ENCODE peak calls at places on chromosomes 3 and 15, in seven cellular contexts. N is GM20000, Y is upper lobe of right lung, C is WTC11, V is IMR-90, O is lower leg skin, T is SK-N-SH. Z is an unnamed sample.

GRCh38 chr3:49300595-49300994 is 23.6 kb upstream of the C3orf62 start:
- DNase-seq in C (no peak), N (no peak), T (no peak), Y (no peak), V (no peak), O (no peak), Z (no peak)

GRCh38 chr15:77821188-77821958 is 188.7 kb upstream of the LINGO1 start:
- DNase-seq in Y (no peak), N (peak; percentile 77), C (peak; percentile 82), T (peak; percentile 88), V (peak; percentile 47), O (no peak), Z (no peak)

GRCh38 chr3:111616417-111617105 is 21.4 kb upstream of the ZBED2 start:
- DNase-seq in N (peak; percentile 8), C (no peak), V (peak; percentile 18), T (no peak), Y (no peak), O (no peak), Z (no peak)

GRCh38 chr3:126313580-126314304 is 43.5 kb downstream of the KLF15 start:
- DNase-seq in Y (peak; percentile 48), T (no peak), C (no peak), O (no peak), V (peak; percentile 17), N (no peak), Z (no peak)

GRCh38 chr15:31267161-31268107 is 59.2 kb upstream of the KLF13 start:
- DNase-seq in O (peak; percentile 13), Y (peak; percentile 59), T (no peak), C (peak; percentile 3), N (no peak), V (no peak), Z (peak; percentile 73)

GRCh38 chr15:38885001-38885400 is 320.4 kb upstream of the RASGRP1 start:
- DNase-seq in O (no peak), V (peak; percentile 48), Y (no peak), T (no peak), C (no peak), N (no peak), Z (no peak)

GRCh38 chr3:194046995-194047681 is 88.8 kb upstream of the HES1 start:
- DNase-seq in N (no peak), O (peak; percentile 61), V (no peak), C (no peak), T (peak; percentile 38), Y (peak; percentile 83), Z (no peak)

GRCh38 chr3:177427096-177427495 is 229.8 kb upstream of the TBL1XR1 start:
- DNase-seq in V (no peak), Y (no peak), N (peak; percentile 72), C (no peak), O (no peak), T (no peak), Z (no peak)

GRCh38 chr15:43239732-43240491 is 19.1 kb upstream of the EPB42 start:
- DNase-seq in N (peak; percentile 55), V (no peak), Y (no peak), C (no peak), T (no peak), O (no peak), Z (no peak)

GRCh38 chr3:127170794-127171193 is 22.1 kb upstream of the PRR23E start:
- DNase-seq in V (peak; percentile 64), T (peak; percentile 80), N (no peak), C (no peak), Y (peak; percentile 62), O (no peak), Z (no peak)

GRCh38 chr15:77296773-77297337 is 123.0 kb downstream of the PEAK1 start:
- DNase-seq in C (no peak), V (no peak), T (no peak), N (no peak), Y (no peak), O (no peak), Z (no peak)

GRCh38 chr3:25573386-25574171 is 91.1 kb downstream of the TOP2B start:
- DNase-seq in V (peak; percentile 65), C (no peak), Y (no peak), N (no peak), O (no peak), T (peak; percentile 79), Z (no peak)

GRCh38 chr3:10338591-10339369 is 17.9 kb upstream of the SEC13 start:
- DNase-seq in N (no peak), O (no peak), C (no peak), V (no peak), Y (no peak), T (no peak), Z (no peak)

GRCh38 chr3:133600682-133601081 is 27.2 kb downstream of the CDV3 start:
- DNase-seq in O (no peak), Y (no peak), N (no peak), C (no peak), V (no peak), T (no peak), Z (no peak)

GRCh38 chr3:12158387-12159226 is at the start of gene TIMP4:
- DNase-seq in Y (no peak), T (no peak), C (peak; percentile 49), N (no peak), O (no peak), V (peak; percentile 28), Z (peak; percentile 85)

GRCh38 chr3:36505393-36505792 is 125.1 kb downstream of the STAC start:
- DNase-seq in O (no peak), N (no peak), V (no peak), C (no peak), Y (no peak), T (no peak), Z (no peak)

GRCh38 chr3:3119393-3119851 is 7.3 kb upstream of the TRNT1 start:
- DNase-seq in V (no peak), C (no peak), Y (no peak), O (no peak), T (peak; percentile 40), N (no peak), Z (no peak)

GRCh38 chr3:65703026-65703425 is 335.7 kb downstream of the MAGI1 start:
- DNase-seq in V (no peak), N (no peak), T (no peak), Y (no peak), C (no peak), O (no peak), Z (no peak)

GRCh38 chr3:135503429-135504083 is 462.0 kb upstream of the PPP2R3A start:
- DNase-seq in V (peak; percentile 51), C (peak; percentile 92), O (peak; percentile 44), N (peak; percentile 39), T (peak; percentile 68), Y (peak; percentile 79), Z (no peak)

GRCh38 chr3:194688207-194688711 is 2.6 kb downstream of the FAM43A start:
- DNase-seq in T (peak; percentile 40), C (peak; percentile 48), V (peak; percentile 23), O (no peak), Y (peak; percentile 71), N (peak; percentile 80), Z (no peak)

GRCh38 chr3:32872487-32873382 is 54.9 kb downstream of the TRIM71 start:
- DNase-seq in O (peak; percentile 42), T (no peak), Y (peak; percentile 80), C (no peak), N (no peak), V (no peak), Z (no peak)

GRCh38 chr3:73805435-73805834 is 180.7 kb upstream of the PDZRN3 start:
- DNase-seq in O (peak; percentile 81), N (no peak), T (no peak), V (no peak), Y (no peak), C (no peak), Z (no peak)

GRCh38 chr3:113104746-113105479 is 106.4 kb upstream of the BOC start:
- DNase-seq in Y (no peak), N (no peak), C (peak; percentile 15), V (no peak), O (no peak), T (no peak), Z (no peak)

GRCh38 chr15:73959012-73959581 is 32.8 kb downstream of the LOXL1 start:
- DNase-seq in C (no peak), V (no peak), T (no peak), N (no peak), Y (no peak), O (no peak), Z (no peak)

DNA sequence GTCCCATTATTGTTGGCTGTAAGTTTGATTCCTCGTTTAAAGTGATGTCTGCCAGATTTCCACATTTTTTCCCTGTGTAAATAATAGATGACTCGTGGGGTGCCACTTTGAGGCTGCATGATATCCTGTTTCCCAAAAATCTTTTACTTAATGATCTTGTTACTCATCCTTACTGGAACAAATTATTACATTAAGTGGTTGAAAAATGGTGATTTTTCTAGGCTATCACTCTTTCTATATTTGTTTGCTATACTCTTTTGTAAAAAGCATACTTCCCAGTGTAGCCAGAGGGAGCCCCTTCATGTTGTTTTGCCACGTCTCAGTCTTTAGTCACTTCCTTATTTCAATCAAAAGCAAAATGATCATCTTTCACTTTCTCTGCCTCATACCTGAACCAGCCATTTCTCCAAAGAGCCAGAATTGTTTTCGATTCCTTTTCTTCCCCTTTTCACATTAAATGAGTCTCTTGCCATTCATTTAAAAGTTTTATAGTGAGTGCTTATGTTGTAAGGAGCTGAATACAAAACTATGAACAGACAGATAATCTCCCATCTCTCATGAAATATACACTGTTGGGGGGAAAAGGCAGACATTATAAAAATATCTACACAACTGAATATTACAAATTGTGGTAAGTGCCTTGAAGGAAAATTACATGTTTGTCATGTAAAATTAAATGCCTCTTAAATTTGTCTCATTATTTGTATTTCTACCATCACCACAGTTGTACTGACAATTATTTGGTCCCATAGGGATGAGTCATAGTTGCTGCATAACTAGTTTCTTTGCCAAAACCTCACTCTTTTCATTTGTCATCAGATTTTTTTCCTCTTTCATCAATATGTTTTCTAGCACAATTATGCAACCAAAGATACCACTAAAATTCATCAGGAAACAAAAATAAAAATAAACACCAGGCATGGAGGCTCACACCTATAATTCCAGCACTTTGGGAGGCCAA is 41.5 kb downstream of the ADGRG7 start:
- DNase-seq in C (no peak), T (no peak), O (peak; percentile 19), Y (no peak), V (peak; percentile 54), N (peak; percentile 52), Z (no peak)
- TF ChIP-seq CTCF in C (no peak), T (peak; percentile 42), O (no peak), Y (no peak), V (no peak), N (peak; percentile 4), Z (peak; percentile 54)

GRCh38 chr15:83207622-83208356 is at the start of gene HDGFL3:
- DNase-seq in C (peak; percentile 60), N (peak; percentile 63), O (no peak), T (peak; percentile 87), Y (peak; percentile 85), V (peak; percentile 39), Z (peak; percentile 88)
- TF ChIP-seq CTCF in C (no peak), N (no peak), O (no peak), T (no peak), Y (no peak), V (no peak), Z (peak; percentile 47)

DNA sequence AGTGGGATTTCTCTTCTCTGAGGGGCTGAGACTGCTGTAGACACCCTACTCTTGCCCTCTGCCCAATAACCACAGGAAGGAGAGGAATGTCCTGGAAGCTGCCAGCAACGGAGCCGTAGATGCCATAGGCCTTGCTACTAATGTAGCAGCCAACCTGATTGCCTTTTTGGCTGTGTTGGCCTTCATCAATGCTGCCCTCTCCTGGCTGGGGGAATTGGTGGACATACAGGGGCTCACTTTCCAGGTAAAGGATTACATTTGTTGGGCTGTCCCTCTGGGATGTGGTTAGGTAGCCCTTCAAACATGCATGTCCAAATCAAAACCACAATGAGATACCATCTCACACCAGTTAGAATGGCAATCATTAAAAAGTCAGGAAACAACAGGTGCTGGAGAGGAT is 16.1 kb downstream of the SLC28A2 start:
- DNase-seq in N (no peak), V (no peak), O (no peak), T (no peak), C (peak; percentile 61), Y (no peak), Z (no peak)
- TF ChIP-seq CTCF in N (no peak), V (no peak), O (no peak), T (no peak), C (no peak), Y (no peak), Z (no peak)

GRCh38 chr15:93162560-93162959 is 73.5 kb upstream of the RGMA start:
- DNase-seq in C (no peak), T (no peak), O (no peak), V (no peak), N (no peak), Y (no peak), Z (no peak)
- TF ChIP-seq CTCF in C (no peak), T (no peak), O (no peak), V (no peak), N (no peak), Y (no peak), Z (no peak)